ENCODE peak calls at places on chromosomes 7 and 10, in six cellular contexts. One of them, this sample, is unnamed.

GRCh38 chr7:51629206-51629605 is 312.6 kb upstream of the COBL start:
- DNase-seq in Peyer's patch: no peak
- DNase-seq in mucosa of descending colon: no peak
- DNase-seq in HT1080: peak
- DNase-seq in stimulated activated effector memory CD8-positive, alpha-beta T cell treated with anti-CD3 and anti-CD28 coated beads, Interleukin-12 subunit alpha, Interleukin-12 subunit beta, amount 100 ng/mL, for 72 hours: no peak
- DNase-seq in immature natural killer cell: no peak
- DNase-seq in this sample: no peak

GRCh38 chr7:20172736-20173334 is 44.3 kb downstream of the MACC1 start:
- DNase-seq in mucosa of descending colon: no peak
- DNase-seq in HT1080: peak
- DNase-seq in Peyer's patch: peak
- DNase-seq in immature natural killer cell: no peak
- DNase-seq in stimulated activated effector memory CD8-positive, alpha-beta T cell treated with anti-CD3 and anti-CD28 coated beads, Interleukin-12 subunit alpha, Interleukin-12 subunit beta, amount 100 ng/mL, for 72 hours: no peak
- DNase-seq in this sample: peak

GRCh38 chr10:14571866-14572507 is 202.7 kb downstream of the FAM107B start:
- DNase-seq in HT1080: peak
- DNase-seq in mucosa of descending colon: no peak
- DNase-seq in immature natural killer cell: peak
- DNase-seq in stimulated activated effector memory CD8-positive, alpha-beta T cell treated with anti-CD3 and anti-CD28 coated beads, Interleukin-12 subunit alpha, Interleukin-12 subunit beta, amount 100 ng/mL, for 72 hours: no peak
- DNase-seq in Peyer's patch: peak
- DNase-seq in this sample: no peak

GRCh38 chr10:69479241-69479730 is 28.0 kb downstream of the TSPAN15 start:
- DNase-seq in immature natural killer cell: no peak
- DNase-seq in HT1080: no peak
- DNase-seq in Peyer's patch: no peak
- DNase-seq in stimulated activated effector memory CD8-positive, alpha-beta T cell treated with anti-CD3 and anti-CD28 coated beads, Interleukin-12 subunit alpha, Interleukin-12 subunit beta, amount 100 ng/mL, for 72 hours: no peak
- DNase-seq in mucosa of descending colon: no peak
- DNase-seq in this sample: no peak

GRCh38 chr7:131047651-131048304 is 279.9 kb upstream of the MKLN1 start:
- DNase-seq in Peyer's patch: no peak
- DNase-seq in mucosa of descending colon: no peak
- DNase-seq in stimulated activated effector memory CD8-positive, alpha-beta T cell treated with anti-CD3 and anti-CD28 coated beads, Interleukin-12 subunit alpha, Interleukin-12 subunit beta, amount 100 ng/mL, for 72 hours: no peak
- DNase-seq in immature natural killer cell: no peak
- DNase-seq in HT1080: no peak
- DNase-seq in this sample: no peak

GRCh38 chr7:105009667-105010537 is 4.1 kb upstream of the KMT2E start:
- DNase-seq in immature natural killer cell: no peak
- DNase-seq in Peyer's patch: no peak
- DNase-seq in stimulated activated effector memory CD8-positive, alpha-beta T cell treated with anti-CD3 and anti-CD28 coated beads, Interleukin-12 subunit alpha, Interleukin-12 subunit beta, amount 100 ng/mL, for 72 hours: no peak
- DNase-seq in HT1080: no peak
- DNase-seq in mucosa of descending colon: no peak
- DNase-seq in this sample: no peak

GRCh38 chr10:43262043-43262901 is 4.6 kb downstream of the RASGEF1A start:
- DNase-seq in immature natural killer cell: no peak
- DNase-seq in stimulated activated effector memory CD8-positive, alpha-beta T cell treated with anti-CD3 and anti-CD28 coated beads, Interleukin-12 subunit alpha, Interleukin-12 subunit beta, amount 100 ng/mL, for 72 hours: peak
- DNase-seq in HT1080: no peak
- DNase-seq in Peyer's patch: peak
- DNase-seq in mucosa of descending colon: no peak
- DNase-seq in this sample: peak

GRCh38 chr10:36880898-36881297 is 244.5 kb upstream of the ANKRD30A start:
- DNase-seq in stimulated activated effector memory CD8-positive, alpha-beta T cell treated with anti-CD3 and anti-CD28 coated beads, Interleukin-12 subunit alpha, Interleukin-12 subunit beta, amount 100 ng/mL, for 72 hours: no peak
- DNase-seq in Peyer's patch: no peak
- DNase-seq in immature natural killer cell: no peak
- DNase-seq in mucosa of descending colon: no peak
- DNase-seq in HT1080: no peak
- DNase-seq in this sample: no peak

GRCh38 chr7:31067491-31067890 is 15.4 kb downstream of the ADCYAP1R1 start:
- DNase-seq in immature natural killer cell: no peak
- DNase-seq in HT1080: no peak
- DNase-seq in mucosa of descending colon: no peak
- DNase-seq in stimulated activated effector memory CD8-positive, alpha-beta T cell treated with anti-CD3 and anti-CD28 coated beads, Interleukin-12 subunit alpha, Interleukin-12 subunit beta, amount 100 ng/mL, for 72 hours: no peak
- DNase-seq in Peyer's patch: no peak
- DNase-seq in this sample: no peak